ENCODE peak calls at places on chromosomes 3 and 15, in ten cellular contexts. One of them, this sample, is unnamed.

GRCh38 chr3:45593708-45594601 is 596 bp upstream of the LIMD1 start:
- DNase-seq in body of pancreas: peak
- DNase-seq in SHP77 treated with DMSO at 0.1 percent for 48 hours: peak
- DNase-seq in aorta: peak
- DNase-seq in mucosa of descending colon: peak
- DNase-seq in MG63: peak
- DNase-seq in germinal center: peak
- DNase-seq in mucosa of gallbladder: peak
- DNase-seq in sciatic nerve: peak
- DNase-seq in GM04504: no peak
- DNase-seq in this sample: peak

GRCh38 chr15:64845826-64846225 is 4.1 kb downstream of the PLEKHO2 start:
- DNase-seq in body of pancreas: no peak
- DNase-seq in GM04504: no peak
- DNase-seq in mucosa of descending colon: peak
- DNase-seq in germinal center: peak
- DNase-seq in MG63: no peak
- DNase-seq in SHP77 treated with DMSO at 0.1 percent for 48 hours: no peak
- DNase-seq in mucosa of gallbladder: no peak
- DNase-seq in sciatic nerve: no peak
- DNase-seq in aorta: no peak
- DNase-seq in this sample: no peak

GRCh38 chr15:63530235-63530634 is 25.8 kb downstream of the USP3 start:
- DNase-seq in mucosa of gallbladder: no peak
- DNase-seq in MG63: no peak
- DNase-seq in germinal center: no peak
- DNase-seq in GM04504: no peak
- DNase-seq in sciatic nerve: no peak
- DNase-seq in body of pancreas: no peak
- DNase-seq in SHP77 treated with DMSO at 0.1 percent for 48 hours: no peak
- DNase-seq in mucosa of descending colon: no peak
- DNase-seq in aorta: no peak
- DNase-seq in this sample: no peak

GRCh38 chr3:43747641-43748040 is 56.9 kb downstream of the ABHD5 start:
- DNase-seq in MG63: peak
- DNase-seq in germinal center: no peak
- DNase-seq in sciatic nerve: no peak
- DNase-seq in mucosa of descending colon: no peak
- DNase-seq in aorta: no peak
- DNase-seq in mucosa of gallbladder: no peak
- DNase-seq in body of pancreas: no peak
- DNase-seq in SHP77 treated with DMSO at 0.1 percent for 48 hours: no peak
- DNase-seq in GM04504: no peak
- DNase-seq in this sample: no peak

GRCh38 chr15:40430271-40430805 is 10.4 kb upstream of the BAHD1 start:
- DNase-seq in mucosa of descending colon: peak
- DNase-seq in body of pancreas: no peak
- DNase-seq in mucosa of gallbladder: no peak
- DNase-seq in GM04504: no peak
- DNase-seq in SHP77 treated with DMSO at 0.1 percent for 48 hours: no peak
- DNase-seq in sciatic nerve: no peak
- DNase-seq in germinal center: no peak
- DNase-seq in aorta: no peak
- DNase-seq in MG63: peak
- DNase-seq in this sample: no peak

GRCh38 chr15:28919679-28920655 is 34.2 kb downstream of the APBA2 start:
- DNase-seq in GM04504: no peak
- DNase-seq in germinal center: no peak
- DNase-seq in aorta: peak
- DNase-seq in SHP77 treated with DMSO at 0.1 percent for 48 hours: no peak
- DNase-seq in mucosa of descending colon: no peak
- DNase-seq in body of pancreas: no peak
- DNase-seq in sciatic nerve: no peak
- DNase-seq in MG63: no peak
- DNase-seq in mucosa of gallbladder: no peak
- DNase-seq in this sample: no peak

GRCh38 chr3:71376499-71376898 is 207.0 kb downstream of the FOXP1 start:
- DNase-seq in sciatic nerve: no peak
- DNase-seq in germinal center: no peak
- DNase-seq in mucosa of descending colon: no peak
- DNase-seq in SHP77 treated with DMSO at 0.1 percent for 48 hours: no peak
- DNase-seq in mucosa of gallbladder: no peak
- DNase-seq in MG63: no peak
- DNase-seq in body of pancreas: no peak
- DNase-seq in GM04504: no peak
- DNase-seq in aorta: no peak
- DNase-seq in this sample: no peak

GRCh38 chr15:55993804-55994539 is 560 bp upstream of the NEDD4 start:
- DNase-seq in mucosa of descending colon: no peak
- DNase-seq in GM04504: no peak
- DNase-seq in body of pancreas: no peak
- DNase-seq in aorta: no peak
- DNase-seq in sciatic nerve: no peak
- DNase-seq in mucosa of gallbladder: no peak
- DNase-seq in germinal center: no peak
- DNase-seq in SHP77 treated with DMSO at 0.1 percent for 48 hours: peak
- DNase-seq in MG63: peak
- DNase-seq in this sample: peak

GRCh38 chr15:50880651-50881114 is 27.8 kb upstream of the AP4E1 start:
- DNase-seq in GM04504: peak
- DNase-seq in sciatic nerve: no peak
- DNase-seq in MG63: no peak
- DNase-seq in aorta: no peak
- DNase-seq in mucosa of gallbladder: no peak
- DNase-seq in mucosa of descending colon: no peak
- DNase-seq in body of pancreas: no peak
- DNase-seq in germinal center: no peak
- DNase-seq in SHP77 treated with DMSO at 0.1 percent for 48 hours: no peak
- DNase-seq in this sample: no peak

GRCh38 chr3:76310661-76311060 is 525.3 kb upstream of the ZNF717 start:
- DNase-seq in GM04504: no peak
- DNase-seq in sciatic nerve: no peak
- DNase-seq in body of pancreas: no peak
- DNase-seq in germinal center: no peak
- DNase-seq in SHP77 treated with DMSO at 0.1 percent for 48 hours: no peak
- DNase-seq in aorta: no peak
- DNase-seq in MG63: no peak
- DNase-seq in mucosa of descending colon: no peak
- DNase-seq in mucosa of gallbladder: no peak
- DNase-seq in this sample: no peak

GRCh38 chr3:41026394-41027177 is 172.7 kb upstream of the CTNNB1 start:
- DNase-seq in sciatic nerve: peak
- DNase-seq in aorta: no peak
- DNase-seq in GM04504: no peak
- DNase-seq in mucosa of gallbladder: peak
- DNase-seq in body of pancreas: peak
- DNase-seq in MG63: peak
- DNase-seq in mucosa of descending colon: no peak
- DNase-seq in germinal center: no peak
- DNase-seq in SHP77 treated with DMSO at 0.1 percent for 48 hours: peak
- DNase-seq in this sample: no peak

GRCh38 chr3:110027446-110027845 is 690.1 kb upstream of the DPPA4 start:
- DNase-seq in SHP77 treated with DMSO at 0.1 percent for 48 hours: no peak
- DNase-seq in germinal center: no peak
- DNase-seq in sciatic nerve: no peak
- DNase-seq in mucosa of gallbladder: no peak
- DNase-seq in mucosa of descending colon: no peak
- DNase-seq in body of pancreas: no peak
- DNase-seq in aorta: no peak
- DNase-seq in MG63: peak
- DNase-seq in GM04504: peak
- DNase-seq in this sample: no peak

GRCh38 chr3:37290551-37290950 is 116.2 kb upstream of the LRRFIP2 start:
- DNase-seq in aorta: no peak
- DNase-seq in body of pancreas: no peak
- DNase-seq in SHP77 treated with DMSO at 0.1 percent for 48 hours: no peak
- DNase-seq in germinal center: no peak
- DNase-seq in GM04504: no peak
- DNase-seq in sciatic nerve: no peak
- DNase-seq in mucosa of gallbladder: no peak
- DNase-seq in mucosa of descending colon: no peak
- DNase-seq in MG63: no peak
- DNase-seq in this sample: no peak

GRCh38 chr15:43383070-43383469 is 12.2 kb downstream of the TUBGCP4 start:
- DNase-seq in germinal center: no peak
- DNase-seq in SHP77 treated with DMSO at 0.1 percent for 48 hours: no peak
- DNase-seq in sciatic nerve: no peak
- DNase-seq in mucosa of descending colon: no peak
- DNase-seq in aorta: no peak
- DNase-seq in mucosa of gallbladder: no peak
- DNase-seq in GM04504: no peak
- DNase-seq in MG63: peak
- DNase-seq in body of pancreas: no peak
- DNase-seq in this sample: no peak

GRCh38 chr3:52099006-52099405 is 42.6 kb upstream of the DUSP7 start:
- DNase-seq in SHP77 treated with DMSO at 0.1 percent for 48 hours: no peak
- DNase-seq in sciatic nerve: no peak
- DNase-seq in mucosa of descending colon: peak
- DNase-seq in body of pancreas: peak
- DNase-seq in GM04504: no peak
- DNase-seq in MG63: no peak
- DNase-seq in aorta: peak
- DNase-seq in mucosa of gallbladder: no peak
- DNase-seq in germinal center: no peak
- DNase-seq in this sample: no peak

GRCh38 chr3:11059090-11059798 is 66.7 kb downstream of the SLC6A1 start:
- DNase-seq in mucosa of gallbladder: peak
- DNase-seq in body of pancreas: peak
- DNase-seq in aorta: no peak
- DNase-seq in germinal center: peak
- DNase-seq in mucosa of descending colon: peak
- DNase-seq in GM04504: peak
- DNase-seq in sciatic nerve: no peak
- DNase-seq in MG63: peak
- DNase-seq in SHP77 treated with DMSO at 0.1 percent for 48 hours: peak
- DNase-seq in this sample: peak

GRCh38 chr3:72661115-72661457 is 187.2 kb downstream of the SHQ1 start:
- DNase-seq in germinal center: no peak
- DNase-seq in body of pancreas: peak
- DNase-seq in MG63: peak
- DNase-seq in mucosa of gallbladder: peak
- DNase-seq in aorta: peak
- DNase-seq in SHP77 treated with DMSO at 0.1 percent for 48 hours: peak
- DNase-seq in GM04504: peak
- DNase-seq in sciatic nerve: no peak
- DNase-seq in mucosa of descending colon: peak
- DNase-seq in this sample: peak

GRCh38 chr3:173892547-173892946 is 495.0 kb downstream of the NLGN1 start:
- DNase-seq in germinal center: no peak
- DNase-seq in mucosa of gallbladder: no peak
- DNase-seq in aorta: no peak
- DNase-seq in MG63: no peak
- DNase-seq in GM04504: no peak
- DNase-seq in SHP77 treated with DMSO at 0.1 percent for 48 hours: no peak
- DNase-seq in mucosa of descending colon: no peak
- DNase-seq in sciatic nerve: no peak
- DNase-seq in body of pancreas: no peak
- DNase-seq in this sample: no peak

GRCh38 chr15:79680721-79681120 is 216.1 kb downstream of the MTHFS start:
- DNase-seq in GM04504: peak
- DNase-seq in sciatic nerve: no peak
- DNase-seq in aorta: no peak
- DNase-seq in germinal center: no peak
- DNase-seq in mucosa of gallbladder: no peak
- DNase-seq in body of pancreas: no peak
- DNase-seq in MG63: peak
- DNase-seq in SHP77 treated with DMSO at 0.1 percent for 48 hours: no peak
- DNase-seq in mucosa of descending colon: no peak
- DNase-seq in this sample: no peak

GRCh38 chr3:127226946-127227842 is 34.3 kb downstream of the PRR23E start:
- DNase-seq in sciatic nerve: no peak
- DNase-seq in MG63: no peak
- DNase-seq in body of pancreas: no peak
- DNase-seq in mucosa of gallbladder: no peak
- DNase-seq in GM04504: no peak
- DNase-seq in SHP77 treated with DMSO at 0.1 percent for 48 hours: no peak
- DNase-seq in germinal center: no peak
- DNase-seq in aorta: no peak
- DNase-seq in mucosa of descending colon: no peak
- DNase-seq in this sample: no peak

GRCh38 chr3:28915711-28916481 is 365.0 kb upstream of the RBMS3 start:
- DNase-seq in mucosa of gallbladder: peak
- DNase-seq in aorta: no peak
- DNase-seq in GM04504: no peak
- DNase-seq in MG63: peak
- DNase-seq in body of pancreas: no peak
- DNase-seq in mucosa of descending colon: no peak
- DNase-seq in germinal center: no peak
- DNase-seq in sciatic nerve: no peak
- DNase-seq in SHP77 treated with DMSO at 0.1 percent for 48 hours: no peak
- DNase-seq in this sample: no peak

GRCh38 chr3:16012086-16012485 is 162.4 kb upstream of the GALNT15 start:
- DNase-seq in GM04504: peak
- DNase-seq in germinal center: no peak
- DNase-seq in body of pancreas: no peak
- DNase-seq in MG63: no peak
- DNase-seq in sciatic nerve: no peak
- DNase-seq in mucosa of descending colon: no peak
- DNase-seq in mucosa of gallbladder: no peak
- DNase-seq in SHP77 treated with DMSO at 0.1 percent for 48 hours: no peak
- DNase-seq in aorta: no peak
- DNase-seq in this sample: no peak

GRCh38 chr15:63018639-63019038 is 23.9 kb upstream of the TPM1 start:
- DNase-seq in body of pancreas: no peak
- DNase-seq in mucosa of descending colon: no peak
- DNase-seq in mucosa of gallbladder: no peak
- DNase-seq in sciatic nerve: no peak
- DNase-seq in aorta: no peak
- DNase-seq in germinal center: no peak
- DNase-seq in GM04504: no peak
- DNase-seq in MG63: peak
- DNase-seq in SHP77 treated with DMSO at 0.1 percent for 48 hours: no peak
- DNase-seq in this sample: no peak

GRCh38 chr3:140432176-140432753 is 245.6 kb upstream of the TRIM42 start:
- DNase-seq in mucosa of descending colon: no peak
- DNase-seq in MG63: no peak
- DNase-seq in germinal center: no peak
- DNase-seq in GM04504: no peak
- DNase-seq in aorta: no peak
- DNase-seq in body of pancreas: peak
- DNase-seq in sciatic nerve: no peak
- DNase-seq in SHP77 treated with DMSO at 0.1 percent for 48 hours: peak
- DNase-seq in mucosa of gallbladder: no peak
- DNase-seq in this sample: peak

GRCh38 chr15:65244638-65245037 is 33.4 kb upstream of the CILP start:
- DNase-seq in SHP77 treated with DMSO at 0.1 percent for 48 hours: no peak
- DNase-seq in mucosa of descending colon: no peak
- DNase-seq in aorta: no peak
- DNase-seq in body of pancreas: no peak
- DNase-seq in GM04504: no peak
- DNase-seq in sciatic nerve: no peak
- DNase-seq in MG63: no peak
- DNase-seq in germinal center: no peak
- DNase-seq in mucosa of gallbladder: no peak
- DNase-seq in this sample: no peak

GRCh38 chr3:48419597-48419996 is 10.3 kb downstream of the PLXNB1 start:
- DNase-seq in mucosa of descending colon: no peak
- DNase-seq in sciatic nerve: no peak
- DNase-seq in MG63: no peak
- DNase-seq in GM04504: no peak
- DNase-seq in SHP77 treated with DMSO at 0.1 percent for 48 hours: no peak
- DNase-seq in mucosa of gallbladder: no peak
- DNase-seq in body of pancreas: no peak
- DNase-seq in germinal center: no peak
- DNase-seq in aorta: no peak
- DNase-seq in this sample: no peak

This sample was measured in NCI-H1092.